ENCODE peak calls at places on chromosomes 11 and 22, in five cellular contexts. Z is CD4-positive, alpha-beta memory T cell; V is heart left ventricle; O is sigmoid colon; C is SJSA1. G is an unnamed sample.

GRCh38 chr11:123202155-123202714 is 7.2 kb upstream of the CLMP start:
- DNase-seq in Z (no peak), V (peak; percentile 56), O (peak; percentile 93), C (no peak), G (no peak)

GRCh38 chr11:93710239-93710638 is 31.1 kb downstream of the TAF1D start:
- DNase-seq in Z (no peak), V (no peak), O (no peak), C (no peak), G (no peak)

GRCh38 chr22:45098056-45098455 is 65.7 kb upstream of the NUP50 start:
- DNase-seq in Z (no peak), V (no peak), O (no peak), C (no peak), G (no peak)

GRCh38 chr22:39284142-39284980 is 35.1 kb downstream of the RPL3 start:
- DNase-seq in Z (no peak), V (no peak), O (no peak), C (no peak), G (no peak)

GRCh38 chr11:68843052-68843561 is 1.4 kb upstream of the CPT1A start:
- DNase-seq in Z (peak; percentile 83), V (no peak), O (no peak), C (no peak), G (no peak)

GRCh38 chr11:33384251-33384650 is 127.1 kb downstream of the HIPK3 start:
- DNase-seq in Z (no peak), V (no peak), O (no peak), C (no peak), G (no peak)

GRCh38 chr11:128288368-128288767 is 299.0 kb downstream of the ETS1 start:
- DNase-seq in Z (no peak), V (no peak), O (no peak), C (no peak), G (no peak)

GRCh38 chr11:64786308-64786707 is 8.0 kb upstream of the SF1 start:
- DNase-seq in Z (no peak), V (no peak), O (peak; percentile 50), C (peak; percentile 51), G (no peak)

GRCh38 chr22:27132896-27133500 is 475.6 kb downstream of the MIAT start:
- DNase-seq in Z (no peak), V (no peak), O (no peak), C (no peak), G (no peak)

GRCh38 chr11:31922450-31922849 is 111.3 kb upstream of the PAX6 start:
- DNase-seq in Z (no peak), V (no peak), O (no peak), C (no peak), G (no peak)

GRCh38 chr11:65438257-65439151 is 15.9 kb downstream of the NEAT1 start:
- DNase-seq in Z (no peak), V (no peak), O (peak; percentile 29), C (no peak), G (no peak)

GRCh38 chr22:35301370-35301874 is 1.7 kb downstream of the TOM1 start:
- DNase-seq in Z (no peak), V (peak; percentile 50), O (peak; percentile 80), C (no peak), G (peak; percentile 83)

GRCh38 chr11:1121343-1122331 is 36.1 kb upstream of the MUC5AC start:
- DNase-seq in Z (no peak), V (peak; percentile 28), O (peak; percentile 59), C (peak; percentile 30), G (peak; percentile 67)

GRCh38 chr11:65107751-65108468 is 3.8 kb upstream of the TM7SF2 start:
- DNase-seq in Z (no peak), V (no peak), O (no peak), C (no peak), G (no peak)

GRCh38 chr22:30249049-30250038 is 2.8 kb upstream of the LIF start:
- DNase-seq in Z (no peak), V (peak; percentile 79), O (peak; percentile 79), C (no peak), G (peak; percentile 89)

GRCh38 chr11:16861867-16862266 is 123.4 kb downstream of the C11orf58 start:
- DNase-seq in Z (no peak), V (no peak), O (no peak), C (no peak), G (no peak)

GRCh38 chr11:62370743-62371440 is 33.6 kb downstream of the ASRGL1 start:
- DNase-seq in Z (peak; percentile 42), V (no peak), O (no peak), C (no peak), G (no peak)

GRCh38 chr22:39520874-39521857 is 804 bp downstream of the ATF4 start:
- DNase-seq in Z (peak; percentile 68), V (peak; percentile 87), O (peak; percentile 93), C (peak; percentile 84), G (peak; percentile 81)

GRCh38 chr11:762421-763072 is 14.7 kb downstream of the GATD1 start:
- DNase-seq in Z (no peak), V (no peak), O (no peak), C (peak; percentile 65), G (peak; percentile 67)

GRCh38 chr11:112364962-112365481 is 104.4 kb upstream of the PLET1 start:
- DNase-seq in Z (no peak), V (no peak), O (peak; percentile 85), C (peak; percentile 81), G (peak; percentile 92)

GRCh38 chr22:50274311-50274710 is 4.1 kb upstream of the MAPK11 start:
- DNase-seq in Z (no peak), V (peak; percentile 60), O (no peak), C (no peak), G (peak; percentile 33)

GRCh38 chr11:92702771-92703170 is 266.7 kb upstream of the MTNR1B start:
- DNase-seq in Z (no peak), V (no peak), O (no peak), C (no peak), G (no peak)

GRCh38 chr11:87926250-87926970 is 248.8 kb downstream of the RAB38 start:
- DNase-seq in Z (no peak), V (no peak), O (no peak), C (no peak), G (peak; percentile 36)

GRCh38 chr11:20013346-20014066 is 146.8 kb downstream of the DBX1 start:
- DNase-seq in Z (no peak), V (peak; percentile 56), O (no peak), C (no peak), G (no peak)

GRCh38 chr11:111801135-111801534 is 34.9 kb upstream of the PPP2R1B start:
- DNase-seq in Z (no peak), V (no peak), O (no peak), C (no peak), G (no peak)

GRCh38 chr11:61035086-61035835 is 63.8 kb downstream of the CD6 start:
- DNase-seq in Z (no peak), V (no peak), O (peak; percentile 32), C (no peak), G (no peak)

GRCh38 chr11:3861698-3862097 is 6.2 kb downstream of the STIM1 start:
- DNase-seq in Z (no peak), V (no peak), O (no peak), C (no peak), G (no peak)
- H3K4me3 ChIP-seq in Z (no peak overlapping the region), V (no peak overlapping the region), O (no peak overlapping the region), C (no peak overlapping the region), G (no peak overlapping the region)

GRCh38 chr22:19432092-19432844 is at the start of gene MRPL40:
- DNase-seq in Z (peak; percentile 88), V (peak; percentile 97), O (peak; percentile 96), C (peak; percentile 95), G (peak; percentile 96)

GRCh38 chr22:19429950-19430889 is 1.3 kb downstream of the HIRA start:
- DNase-seq in Z (peak; percentile 76), V (peak; percentile 35), O (no peak), C (no peak), G (peak; percentile 48)

GRCh38 chr22:19430890-19431541 is 517 bp downstream of the HIRA start:
- DNase-seq in Z (peak; percentile 42), V (peak; percentile 51), O (no peak), C (no peak), G (peak; percentile 30)

GRCh38 chr22:19434829-19435580 is 2.7 kb downstream of the MRPL40 start:
- DNase-seq in Z (no peak), V (no peak), O (no peak), C (no peak), G (no peak)

DNA sequence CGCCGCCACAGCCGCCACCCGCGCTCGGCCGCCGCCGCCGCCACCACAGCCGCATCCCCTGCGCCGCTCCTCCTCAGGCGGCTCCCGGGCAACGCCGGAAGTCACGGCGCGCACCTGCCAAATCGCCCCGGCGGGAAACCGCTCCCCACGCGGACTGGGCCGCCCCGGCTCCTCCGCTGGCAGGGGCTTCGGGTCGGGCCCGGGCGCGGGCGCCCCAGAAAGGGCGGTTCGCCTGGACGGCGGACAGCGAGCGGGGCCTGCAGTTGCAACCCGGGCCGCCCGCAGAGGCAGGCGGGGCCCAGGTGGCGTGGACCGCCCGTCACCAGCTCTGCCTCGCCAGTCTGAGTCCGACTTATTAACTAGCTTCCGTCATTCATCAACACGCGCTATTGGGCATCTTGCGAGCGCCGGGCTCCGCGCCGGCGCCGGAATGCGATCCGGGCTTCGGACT is at the start of gene HIRA:
- DNase-seq in Z (peak; percentile 78), V (peak; percentile 82), O (peak; percentile 89), C (peak; percentile 73), G (peak; percentile 75)
- H3K27me3 ChIP-seq in Z (no peaks in the 10 kb centered on the region), V (no peaks in the 10 kb centered on the region), O (no peaks in the 10 kb centered on the region), C (no peaks in the 10 kb centered on the region), G (no peaks in the 10 kb centered on the region)

GRCh38 chr11:13303668-13304649 is 26.4 kb downstream of the BMAL1 start:
- DNase-seq in Z (no peak), V (no peak), O (no peak), C (no peak), G (no peak)

GRCh38 chr11:13298765-13299164 is 21.2 kb downstream of the BMAL1 start:
- DNase-seq in Z (no peak), V (no peak), O (no peak), C (no peak), G (no peak)

GRCh38 chr11:13304655-13305340 is 27.2 kb downstream of the BMAL1 start:
- DNase-seq in Z (no peak), V (peak; percentile 34), O (no peak), C (no peak), G (no peak)

GRCh38 chr11:13302440-13302958 is 24.9 kb downstream of the BMAL1 start:
- DNase-seq in Z (no peak), V (no peak), O (no peak), C (no peak), G (no peak)

GRCh38 chr11:13301522-13301921 is 23.9 kb downstream of the BMAL1 start:
- DNase-seq in Z (no peak), V (no peak), O (no peak), C (no peak), G (no peak)
- H3K36me3 ChIP-seq in Z (no peaks in the 10 kb centered on the region), V (no peaks in the 10 kb centered on the region), O (no peaks in the 10 kb centered on the region), C (no peaks in the 10 kb centered on the region), G (no peaks in the 10 kb centered on the region)

DNA sequence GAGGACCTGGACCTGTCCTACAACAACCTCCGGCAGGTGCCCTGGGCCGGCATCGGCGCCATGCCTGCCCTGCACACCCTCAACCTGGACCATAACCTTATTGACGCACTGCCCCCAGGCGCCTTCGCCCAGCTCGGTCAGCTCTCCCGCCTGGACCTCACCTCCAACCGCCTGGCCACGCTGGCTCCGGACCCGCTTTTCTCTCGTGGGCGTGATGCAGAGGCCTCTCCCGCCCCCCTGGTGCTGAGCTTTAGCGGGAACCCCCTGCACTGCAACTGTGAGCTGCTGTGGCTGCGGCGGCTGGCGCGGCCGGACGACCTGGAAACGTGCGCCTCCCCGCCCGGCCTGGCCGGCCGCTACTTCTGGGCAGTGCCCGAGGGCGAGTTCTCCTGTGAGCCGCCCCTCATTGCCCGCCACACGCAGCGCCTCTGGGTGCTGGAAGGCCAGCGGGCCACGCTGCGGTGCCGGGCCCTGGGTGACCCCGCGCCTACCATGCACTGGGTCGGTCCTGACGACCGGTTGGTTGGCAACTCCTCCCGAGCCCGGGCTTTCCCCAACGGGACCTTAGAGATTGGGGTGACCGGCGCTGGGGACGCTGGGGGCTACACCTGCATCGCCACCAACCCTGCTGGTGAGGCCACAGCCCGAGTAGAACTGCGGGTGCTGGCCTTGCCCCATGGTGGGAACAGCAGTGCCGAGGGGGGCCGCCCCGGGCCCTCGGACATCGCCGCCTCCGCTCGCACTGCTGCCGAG is 1.5 kb downstream of the LRFN4 start:
- DNase-seq in Z (no peak), V (peak; percentile 32), O (peak; percentile 68), C (no peak), G (no peak)
- H3K4me3 ChIP-seq in Z (no peak overlapping the region), V (no peak overlapping the region), O (no peak overlapping the region), C (peak overlapping the region; percentile 87), G (no peak overlapping the region)